ENCODE peak calls at places on chromosomes 5 and 9, in four cellular contexts. B is K562, D is hepatocyte, G is SK-N-SH. R is an unnamed sample. For H4K20me1, the result is how much of the 10 kb centered on the place peaks cover.

GRCh38 chr9:93326056-93326455 is 125.4 kb upstream of the FAM120A start:
- DNase-seq in D (no peak), B (no peak), G (no peak), R (no peak)

GRCh38 chr5:150107909-150108447 is 21.6 kb upstream of the CSF1R start:
- DNase-seq in B (no peak), D (peak), G (no peak), R (no peak)

GRCh38 chr5:13574634-13575033 is 369.9 kb downstream of the DNAH5 start:
- DNase-seq in D (no peak), B (no peak), G (no peak), R (no peak)

GRCh38 chr5:180605554-180606214 is 14.4 kb upstream of the SCGB3A1 start:
- DNase-seq in G (peak), B (peak), D (peak), R (peak)

GRCh38 chr5:178367351-178368120 is 134.9 kb upstream of the PHYKPL start:
- DNase-seq in D (no peak), B (no peak), G (no peak), R (no peak)

GRCh38 chr5:59790399-59791130 is 103.0 kb downstream of the PDE4D start:
- DNase-seq in B (no peak), D (no peak), G (no peak), R (no peak)

GRCh38 chr9:123216387-123216786 is 52.0 kb downstream of the STRBP start:
- DNase-seq in B (no peak), D (no peak), G (no peak), R (no peak)

GRCh38 chr5:150473673-150474358 is 24.3 kb upstream of the RPS14 start:
- DNase-seq in B (no peak), G (no peak), D (peak), R (peak)

GRCh38 chr9:21611896-21612295 is 129.8 kb upstream of the IFNE start:
- DNase-seq in D (no peak), B (no peak), G (no peak), R (peak)

GRCh38 chr9:15154677-15155076 is 152.3 kb downstream of the TTC39B start:
- DNase-seq in B (no peak), D (no peak), G (no peak), R (no peak)

GRCh38 chr5:132987531-132988408 is 24.3 kb upstream of the AFF4 start:
- DNase-seq in D (no peak), G (no peak), B (no peak), R (no peak)

GRCh38 chr5:133967715-133968056 is 739 bp downstream of the C5orf15 start:
- DNase-seq in B (no peak), D (peak), G (peak), R (peak)

GRCh38 chr5:2724831-2725230 is 26.6 kb downstream of the IRX2 start:
- DNase-seq in B (no peak), D (no peak), G (no peak), R (no peak)

GRCh38 chr5:35046754-35047153 is 995 bp downstream of the AGXT2 start:
- DNase-seq in G (no peak), B (no peak), D (no peak), R (peak)

GRCh38 chr5:80935811-80936385 is 24.3 kb upstream of the RASGRF2 start:
- DNase-seq in B (no peak), G (no peak), D (no peak), R (no peak)

GRCh38 chr5:136638084-136638483 is 272.7 kb upstream of the TRPC7 start:
- DNase-seq in D (peak), G (no peak), B (no peak), R (no peak)

GRCh38 chr9:118896356-118897000 is 472.8 kb downstream of the BRINP1 start:
- DNase-seq in B (no peak), D (no peak), G (peak), R (no peak)

GRCh38 chr9:85600675-85601263 is 141.0 kb downstream of the AGTPBP1 start:
- DNase-seq in G (peak), D (no peak), B (no peak), R (no peak)

GRCh38 chr5:174937201-174938130 is 213.1 kb downstream of the MSX2 start:
- DNase-seq in D (no peak), B (no peak), G (no peak), R (no peak)

DNA sequence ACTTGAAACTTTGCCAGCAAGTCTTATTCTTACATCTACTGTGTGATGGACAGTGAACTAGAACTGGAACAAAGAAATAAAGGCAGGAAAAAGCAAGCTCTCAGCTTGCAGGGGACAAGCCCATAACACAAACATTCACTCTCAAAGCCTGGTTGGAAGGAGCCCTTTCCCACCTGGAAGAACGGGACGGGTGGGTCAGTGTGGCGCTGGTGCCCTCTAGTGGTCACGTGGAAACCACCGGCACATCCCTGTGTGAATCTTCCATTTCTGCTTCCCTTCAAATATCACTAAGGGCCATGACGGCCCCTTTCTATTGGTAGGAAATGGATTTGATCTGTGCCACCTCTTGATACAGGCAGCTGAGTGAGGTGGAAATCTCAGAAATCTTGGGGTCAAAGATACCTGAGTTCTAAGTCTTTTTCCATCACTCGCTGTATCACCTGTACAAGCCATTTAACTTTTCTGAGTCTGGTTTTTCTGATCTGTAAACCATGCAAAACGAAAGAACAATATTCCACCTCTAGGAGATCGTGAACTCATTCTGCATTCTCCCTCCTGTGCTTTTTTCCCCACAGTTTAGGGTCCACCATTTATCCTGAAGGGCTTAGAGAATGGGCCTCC is 211.6 kb downstream of the MSX2 start:
- DNase-seq in D (peak), G (peak), B (peak), R (peak)
- H2AFZ ChIP-seq in D (no peak), G (no peak), B (no peak), R (no peak)

GRCh38 chr5:68269820-68270219 is 54.3 kb downstream of the PIK3R1 start:
- DNase-seq in G (no peak), D (no peak), B (no peak), R (no peak)

GRCh38 chr5:68273717-68274409 is 58.3 kb downstream of the PIK3R1 start:
- DNase-seq in D (no peak), B (no peak), G (no peak), R (peak)

GRCh38 chr5:68270576-68270975 is 55.0 kb downstream of the PIK3R1 start:
- DNase-seq in G (no peak), D (no peak), B (no peak), R (no peak)

GRCh38 chr5:68271124-68271523 is 55.6 kb downstream of the PIK3R1 start:
- DNase-seq in G (no peak), B (no peak), D (no peak), R (no peak)

GRCh38 chr5:68272289-68272688 is 56.7 kb downstream of the PIK3R1 start:
- DNase-seq in D (no peak), B (no peak), G (no peak), R (no peak)
- H4K20me1 ChIP-seq in D (half or more), B (under half), G (under half), R (under half)

GRCh38 chr5:54691644-54692043 is 174.1 kb downstream of the SNX18 start:
- DNase-seq in B (no peak), G (no peak), D (no peak), R (no peak)

GRCh38 chr5:54695198-54695966 is 177.8 kb downstream of the SNX18 start:
- DNase-seq in B (no peak), G (no peak), D (no peak), R (no peak)

GRCh38 chr5:54693936-54694510 is 176.5 kb downstream of the SNX18 start:
- DNase-seq in B (no peak), G (no peak), D (no peak), R (no peak)

GRCh38 chr5:54689411-54690251 is 172.1 kb downstream of the SNX18 start:
- DNase-seq in B (no peak), G (no peak), D (no peak), R (no peak)

DNA sequence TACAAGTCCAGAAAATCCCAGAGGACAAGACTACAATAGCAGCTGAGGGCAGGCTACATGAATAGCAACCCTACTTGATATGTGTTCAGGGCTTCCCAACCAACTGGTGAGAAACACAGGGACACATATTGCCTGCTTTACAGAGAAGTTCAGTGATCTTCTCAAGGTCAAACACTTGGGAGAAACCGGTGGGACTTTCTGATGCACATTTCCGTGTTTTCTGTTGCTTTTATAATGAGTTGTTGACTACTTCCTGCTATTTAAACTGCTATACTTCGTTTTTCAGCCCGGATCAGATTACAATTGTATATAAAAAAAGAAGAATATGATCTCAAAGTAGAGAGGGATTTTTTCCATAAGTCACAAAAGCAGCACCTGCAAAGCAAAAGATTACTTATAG is 175.1 kb downstream of the SNX18 start:
- DNase-seq in G (no peak), B (no peak), D (no peak), R (no peak)
- H2AFZ ChIP-seq in G (no peak), B (no peak), D (no peak), R (no peak)

GRCh38 chr5:172238334-172238733 is 44.4 kb downstream of the EFCAB9 start:
- DNase-seq in B (no peak), D (no peak), G (no peak), R (no peak)
- H4K20me1 ChIP-seq in B (under half), D (under half), G (under half), R (under half)

DNA sequence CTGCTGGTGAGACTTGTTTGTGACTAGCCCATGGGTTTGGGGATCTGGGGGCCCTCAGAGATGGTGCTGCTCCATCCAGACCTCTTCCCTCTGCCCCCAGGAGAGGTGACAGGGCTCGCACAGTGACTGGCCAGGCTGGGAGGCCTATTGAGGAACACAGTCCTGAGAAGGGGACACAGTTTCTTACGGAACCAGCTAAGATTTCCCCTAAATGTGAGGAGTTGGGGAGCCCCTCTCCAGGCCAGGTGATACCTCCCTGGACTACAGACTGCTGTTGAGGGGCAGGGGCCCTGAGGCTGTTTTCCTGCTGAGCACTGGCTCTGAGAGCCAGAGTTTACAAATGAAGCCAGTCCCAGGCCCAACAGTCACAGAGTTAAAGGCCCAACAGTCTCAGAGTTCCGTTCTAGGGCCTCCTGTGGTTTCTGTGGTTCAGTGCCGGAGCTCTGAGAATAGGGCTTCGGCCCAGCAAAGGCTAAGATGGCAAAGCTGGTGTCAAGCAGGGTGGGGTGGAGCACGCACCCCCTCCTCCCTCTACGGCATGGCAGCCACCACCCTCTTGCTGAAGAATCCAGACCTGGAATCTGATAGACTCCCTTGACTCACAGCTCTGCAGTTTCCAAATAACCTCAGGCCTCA is 1.1 kb upstream of the SEMA4D start:
- DNase-seq in G (no peak), D (no peak), B (no peak), R (no peak)
- H2AFZ ChIP-seq in G (no peak), D (no peak), B (no peak), R (no peak)

GRCh38 chr5:6730807-6731206 is 17.6 kb downstream of the TENT4A start:
- DNase-seq in B (no peak), G (no peak), D (no peak), R (no peak)

GRCh38 chr5:6728011-6728794 is 15.0 kb downstream of the TENT4A start:
- DNase-seq in D (no peak), G (peak), B (no peak), R (no peak)

GRCh38 chr5:6730407-6730806 is 17.2 kb downstream of the TENT4A start:
- DNase-seq in G (no peak), D (no peak), B (no peak), R (no peak)

GRCh38 chr5:6728795-6729183 is 15.6 kb downstream of the TENT4A start:
- DNase-seq in G (no peak), D (no peak), B (no peak), R (no peak)

DNA sequence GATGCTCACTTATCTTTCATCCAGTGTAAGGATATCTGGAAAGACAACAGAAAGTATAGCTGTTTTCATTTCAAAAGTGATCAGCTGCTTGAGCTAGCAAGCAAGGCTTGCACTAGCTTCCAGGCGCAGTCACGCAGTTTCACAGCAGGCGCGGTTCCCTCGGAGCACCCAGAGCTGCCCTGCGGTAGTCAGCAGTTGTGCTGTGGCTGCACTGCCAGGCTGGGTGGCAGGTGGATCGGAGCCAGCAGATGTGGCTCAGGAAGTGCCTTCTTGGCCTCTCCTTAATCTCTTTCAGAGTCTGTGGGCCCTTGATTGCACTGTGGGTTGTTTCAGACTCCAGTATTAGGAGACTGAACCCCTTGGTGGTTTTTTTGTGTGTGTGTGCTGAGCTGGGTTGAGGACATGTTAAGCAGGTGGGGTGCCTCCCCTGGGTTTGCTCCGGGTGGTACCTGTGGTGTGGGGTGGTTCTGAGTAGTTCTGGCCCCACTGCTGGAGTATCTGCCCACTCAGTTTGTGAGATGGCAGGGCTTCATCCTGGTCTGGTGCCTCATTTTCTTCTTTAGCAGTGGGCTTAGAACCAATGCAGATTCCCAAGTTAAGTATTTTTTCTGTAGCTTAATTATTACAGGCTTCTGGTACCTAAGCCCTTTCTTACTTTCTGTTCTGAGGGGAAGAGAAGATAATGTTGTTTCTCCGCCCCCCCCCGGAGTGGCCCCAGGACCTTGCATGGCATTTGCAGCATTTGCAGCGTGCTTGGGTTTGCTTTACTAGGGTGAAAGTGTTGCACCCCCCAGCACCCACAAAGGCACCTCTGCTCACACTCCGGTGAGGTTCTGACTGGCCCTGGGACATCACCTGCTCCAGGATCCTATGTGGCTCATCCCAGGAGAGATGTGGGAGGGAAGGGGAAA is 16.4 kb downstream of the TENT4A start:
- DNase-seq in B (no peak), D (no peak), G (no peak), R (no peak)
- H4K20me1 ChIP-seq in B (half or more), D (half or more), G (half or more), R (under half)

GRCh38 chr5:58284886-58285285 is 175.0 kb downstream of the PLK2 start:
- DNase-seq in D (no peak), B (no peak), G (no peak), R (no peak)

GRCh38 chr5:58281189-58281588 is 178.7 kb downstream of the PLK2 start:
- DNase-seq in G (no peak), D (no peak), B (no peak), R (peak)

GRCh38 chr5:58286741-58287140 is 173.1 kb downstream of the PLK2 start:
- DNase-seq in G (no peak), B (no peak), D (no peak), R (no peak)
- H2AFZ ChIP-seq in G (no peak), B (no peak), D (no peak), R (no peak)

R was measured in mammary epithelial cell.